ENCODE peak calls at places on chromosomes 3 and 15, in four cellular contexts. Z is A549, M is HepG2, V is K562. E is an unnamed sample.

GRCh38 chr15:47514251-47514652 is 203.1 kb upstream of the SEMA6D start:
- DNase-seq in Z (no peak), M (no peak), V (no peak), E (peak; percentile 76)

GRCh38 chr15:68281008-68281407 is 3.5 kb downstream of the FEM1B start:
- DNase-seq in Z (no peak), M (no peak), V (peak; percentile 37), E (no peak)

GRCh38 chr3:196821806-196822355 is 45.8 kb upstream of the SENP5 start:
- DNase-seq in Z (no peak), M (no peak), V (no peak), E (no peak)

GRCh38 chr3:39980781-39981180 is 171.4 kb downstream of the MYRIP start:
- DNase-seq in Z (no peak), M (no peak), V (no peak), E (no peak)

GRCh38 chr15:101014276-101014675 is 95.1 kb downstream of the LRRK1 start:
- DNase-seq in Z (no peak), M (no peak), V (no peak), E (no peak)

GRCh38 chr15:69035205-69035917 is 20.9 kb downstream of the NOX5 start:
- DNase-seq in Z (peak; percentile 75), M (peak; percentile 23), V (peak; percentile 61), E (no peak)

GRCh38 chr3:33908209-33908851 is 109.9 kb downstream of the PDCD6IP start:
- DNase-seq in Z (no peak), M (no peak), V (no peak), E (no peak)

GRCh38 chr3:133168025-133168401 is 129.8 kb downstream of the TMEM108 start:
- DNase-seq in Z (no peak), M (no peak), V (no peak), E (no peak)

GRCh38 chr3:187403768-187404270 is 35.6 kb downstream of the RTP4 start:
- DNase-seq in Z (peak; percentile 79), M (peak; percentile 9), V (no peak), E (peak; percentile 97)

GRCh38 chr3:17515445-17516227 is 226.8 kb downstream of the TBC1D5 start:
- DNase-seq in Z (peak; percentile 69), M (no peak), V (no peak), E (peak; percentile 62)

GRCh38 chr15:64246364-64247189 is 83.8 kb upstream of the PPIB start:
- DNase-seq in Z (peak; percentile 87), M (peak; percentile 61), V (peak; percentile 80), E (peak; percentile 93)

GRCh38 chr15:59492389-59493377 is 54.7 kb downstream of the FAM81A start:
- DNase-seq in Z (peak; percentile 81), M (peak; percentile 65), V (peak; percentile 41), E (peak; percentile 70)

GRCh38 chr3:52220380-52221026 is 4.9 kb downstream of the TLR9 start:
- DNase-seq in Z (peak; percentile 62), M (peak; percentile 49), V (peak; percentile 79), E (peak; percentile 63)

GRCh38 chr15:73989001-73989798 is 2.9 kb downstream of the STOML1 start:
- DNase-seq in Z (peak; percentile 41), M (no peak), V (no peak), E (peak; percentile 86)

GRCh38 chr3:149657796-149658443 is at the start of gene WWTR1:
- DNase-seq in Z (peak; percentile 96), M (peak; percentile 93), V (no peak), E (peak; percentile 94)

GRCh38 chr15:52731732-52732470 is 52.7 kb upstream of the ATOSA start:
- DNase-seq in Z (no peak), M (no peak), V (no peak), E (no peak)

GRCh38 chr3:30282052-30282708 is 324.2 kb upstream of the TGFBR2 start:
- DNase-seq in Z (peak; percentile 66), M (peak; percentile 35), V (no peak), E (peak; percentile 93)

GRCh38 chr3:172135766-172136729 is 96.7 kb downstream of the FNDC3B start:
- DNase-seq in Z (peak; percentile 73), M (no peak), V (no peak), E (peak; percentile 90)

GRCh38 chr15:85116925-85117646 is 135.4 kb downstream of the PDE8A start:
- DNase-seq in Z (no peak), M (no peak), V (no peak), E (peak; percentile 38)

GRCh38 chr15:85114886-85115285 is 133.2 kb downstream of the PDE8A start:
- DNase-seq in Z (no peak), M (no peak), V (no peak), E (no peak)

GRCh38 chr15:85118173-85118572 is 136.5 kb downstream of the PDE8A start:
- DNase-seq in Z (no peak), M (no peak), V (peak; percentile 75), E (no peak)

GRCh38 chr15:85116066-85116465 is 134.4 kb downstream of the PDE8A start:
- DNase-seq in Z (no peak), M (no peak), V (no peak), E (no peak)

GRCh38 chr15:85116494-85116893 is 134.8 kb downstream of the PDE8A start:
- DNase-seq in Z (no peak), M (no peak), V (no peak), E (no peak)
- TF ChIP-seq SMC3 in Z (no peak), M (no peak), V (no peak), E (no peak)

GRCh38 chr15:39582286-39582976 is 1.6 kb downstream of the THBS1 start:
- DNase-seq in Z (no peak), M (no peak), V (no peak), E (peak; percentile 73)
- TF ChIP-seq BHLHE40 in Z (no peak), M (no peak), V (no peak), E (no peak)

DNA sequence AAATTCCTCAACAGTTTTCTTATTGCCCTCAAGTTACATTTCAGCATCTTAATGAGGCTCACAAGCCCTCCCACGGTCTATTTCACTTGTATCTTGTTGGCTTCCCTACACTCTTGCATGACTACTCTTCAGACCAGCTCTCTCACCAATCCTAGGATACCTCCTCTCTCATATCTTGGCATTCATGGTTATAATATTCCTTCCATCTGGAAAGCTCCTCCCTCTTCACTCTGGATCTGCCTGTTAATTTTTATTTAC is 8.5 kb upstream of the CCDC80 start:
- DNase-seq in Z (no peak), M (no peak), V (no peak), E (peak; percentile 83)
- TF ChIP-seq MAFK in Z (no peak), M (no peak), V (no peak), E (no peak)

GRCh38 chr15:39127151-39127815 is 453.6 kb upstream of the THBS1 start:
- DNase-seq in Z (peak; percentile 38), M (no peak), V (peak; percentile 14), E (no peak)

GRCh38 chr15:39127925-39128617 is 452.8 kb upstream of the THBS1 start:
- DNase-seq in Z (peak; percentile 96), M (peak; percentile 98), V (peak; percentile 27), E (peak; percentile 97)

GRCh38 chr15:39124925-39125625 is 455.8 kb upstream of the THBS1 start:
- DNase-seq in Z (no peak), M (no peak), V (no peak), E (peak; percentile 68)

GRCh38 chr15:39125904-39126303 is 455.0 kb upstream of the THBS1 start:
- DNase-seq in Z (peak; percentile 72), M (peak; percentile 62), V (peak; percentile 70), E (peak; percentile 68)

GRCh38 chr15:39124155-39124924 is 456.5 kb upstream of the THBS1 start:
- DNase-seq in Z (peak; percentile 52), M (peak; percentile 50), V (no peak), E (peak; percentile 78)
- TF ChIP-seq SMC3 in Z (no peak), M (no peak), V (no peak), E (no peak)

GRCh38 chr3:126316515-126316939 is 40.7 kb downstream of the KLF15 start:
- DNase-seq in Z (no peak), M (no peak), V (no peak), E (no peak)
- TF ChIP-seq BHLHE40 in Z (no peak), M (no peak), V (no peak), E (no peak)

DNA sequence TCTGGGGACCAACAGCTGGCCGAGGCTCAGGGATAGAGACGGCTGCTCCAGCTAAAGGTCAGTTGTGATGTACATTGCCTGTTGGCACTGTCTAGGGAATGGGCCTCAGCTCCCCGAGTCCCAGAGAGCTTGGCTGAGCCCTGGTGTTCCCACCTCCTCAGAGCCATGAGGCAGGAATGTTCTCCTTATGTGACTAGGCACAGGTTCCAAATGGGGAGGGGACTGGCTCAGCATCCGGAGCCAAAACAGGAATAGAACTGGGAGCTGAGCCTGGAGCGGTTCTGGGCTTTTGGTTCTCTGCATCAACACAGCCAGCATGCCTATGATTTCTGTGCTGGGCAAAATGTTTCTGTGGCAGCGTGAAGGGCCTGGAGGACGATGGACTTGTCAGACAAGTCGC is at the start of gene FAM131A:
- DNase-seq in Z (no peak), M (no peak), V (no peak), E (peak; percentile 28)
- TF ChIP-seq MAFK in Z (no peak), M (no peak), V (no peak), E (no peak)

E was measured in IMR-90.